ENCODE peak calls at places on chromosomes 7 and 10, in five cellular contexts. One of them, this sample, is unnamed.

GRCh38 chr10:97188234-97188847 is 2.6 kb upstream of the SLIT1 start:
- DNase-seq in H1: no peak
- DNase-seq in SK-N-SH: no peak
- DNase-seq in HepG2: no peak
- DNase-seq in HCT116: no peak
- DNase-seq in this sample: no peak

GRCh38 chr7:100476903-100477870 is 1.8 kb downstream of the TSC22D4 start:
- DNase-seq in HCT116: no peak
- DNase-seq in SK-N-SH: peak; percentile 61
- DNase-seq in HepG2: no peak
- DNase-seq in H1: peak; percentile 80
- DNase-seq in this sample: no peak

GRCh38 chr10:101856626-101857025 is 13.0 kb upstream of the KCNIP2 start:
- DNase-seq in HCT116: no peak
- DNase-seq in SK-N-SH: no peak
- DNase-seq in H1: no peak
- DNase-seq in HepG2: no peak
- DNase-seq in this sample: no peak

GRCh38 chr7:93890464-93891068 is at the start of gene TFPI2:
- DNase-seq in HCT116: no peak
- DNase-seq in H1: peak; percentile 74
- DNase-seq in SK-N-SH: peak; percentile 83
- DNase-seq in HepG2: peak; percentile 2
- DNase-seq in this sample: no peak

GRCh38 chr7:18958627-18959026 is 158.8 kb downstream of the TWIST1 start:
- DNase-seq in SK-N-SH: no peak
- DNase-seq in HepG2: no peak
- DNase-seq in H1: no peak
- DNase-seq in HCT116: no peak
- DNase-seq in this sample: no peak

GRCh38 chr10:86392723-86393094 is 26.1 kb upstream of the GRID1 start:
- DNase-seq in H1: peak; percentile 37
- DNase-seq in SK-N-SH: no peak
- DNase-seq in HepG2: no peak
- DNase-seq in HCT116: no peak
- DNase-seq in this sample: no peak

GRCh38 chr10:109866168-109866994 is 56.9 kb downstream of the XPNPEP1 start:
- DNase-seq in SK-N-SH: peak; percentile 39
- DNase-seq in HepG2: no peak
- DNase-seq in HCT116: peak; percentile 6
- DNase-seq in H1: no peak
- DNase-seq in this sample: peak; percentile 32

GRCh38 chr7:137685439-137686164 is 161.2 kb downstream of the DGKI start:
- DNase-seq in SK-N-SH: no peak
- DNase-seq in HCT116: no peak
- DNase-seq in H1: no peak
- DNase-seq in HepG2: no peak
- DNase-seq in this sample: no peak

GRCh38 chr10:44933922-44934321 is 22.8 kb downstream of the TMEM72 start:
- DNase-seq in HepG2: no peak
- DNase-seq in SK-N-SH: no peak
- DNase-seq in HCT116: no peak
- DNase-seq in H1: peak; percentile 17
- DNase-seq in this sample: no peak

GRCh38 chr10:126350216-126350992 is 37.9 kb downstream of the ADAM12 start:
- DNase-seq in HCT116: peak; percentile 8
- DNase-seq in SK-N-SH: peak; percentile 58
- DNase-seq in H1: no peak
- DNase-seq in HepG2: no peak
- DNase-seq in this sample: no peak

GRCh38 chr7:31811650-31812461 is 124.8 kb downstream of the PPP1R17 start:
- DNase-seq in H1: no peak
- DNase-seq in SK-N-SH: no peak
- DNase-seq in HepG2: no peak
- DNase-seq in HCT116: no peak
- DNase-seq in this sample: no peak

GRCh38 chr10:29946953-29947700 is 112.3 kb downstream of the JCAD start:
- DNase-seq in HCT116: no peak
- DNase-seq in H1: peak; percentile 50
- DNase-seq in SK-N-SH: no peak
- DNase-seq in HepG2: no peak
- DNase-seq in this sample: no peak

GRCh38 chr7:130290745-130291144 is 2.2 kb upstream of the CPA4 start:
- DNase-seq in HCT116: peak; percentile 73
- DNase-seq in SK-N-SH: no peak
- DNase-seq in HepG2: no peak
- DNase-seq in H1: no peak
- DNase-seq in this sample: no peak
- TF ChIP-seq JUND in HCT116: peak; percentile 83
- TF ChIP-seq JUND in SK-N-SH: peak; percentile 47
- TF ChIP-seq JUND in HepG2: no peak
- TF ChIP-seq JUND in H1: no peak
- TF ChIP-seq JUND in this sample: no peak

GRCh38 chr10:13099666-13100348 is at the start of gene OPTN:
- DNase-seq in HCT116: peak; percentile 64
- DNase-seq in SK-N-SH: peak; percentile 96
- DNase-seq in H1: peak; percentile 88
- DNase-seq in HepG2: peak; percentile 72
- DNase-seq in this sample: peak; percentile 82
- TF ChIP-seq JUND in HCT116: no peak
- TF ChIP-seq JUND in SK-N-SH: no peak
- TF ChIP-seq JUND in H1: no peak
- TF ChIP-seq JUND in HepG2: no peak
- TF ChIP-seq JUND in this sample: no peak

GRCh38 chr7:132546366-132547145 is 29.7 kb downstream of the PLXNA4 start:
- DNase-seq in SK-N-SH: no peak
- DNase-seq in HepG2: no peak
- DNase-seq in HCT116: no peak
- DNase-seq in H1: no peak
- DNase-seq in this sample: no peak

GRCh38 chr7:132547806-132548205 is 28.5 kb downstream of the PLXNA4 start:
- DNase-seq in H1: no peak
- DNase-seq in SK-N-SH: no peak
- DNase-seq in HepG2: no peak
- DNase-seq in HCT116: no peak
- DNase-seq in this sample: no peak

GRCh38 chr7:132545756-132546155 is 30.5 kb downstream of the PLXNA4 start:
- DNase-seq in HepG2: no peak
- DNase-seq in SK-N-SH: no peak
- DNase-seq in HCT116: no peak
- DNase-seq in H1: no peak
- DNase-seq in this sample: no peak

GRCh38 chr7:132551928-132552327 is 24.3 kb downstream of the PLXNA4 start:
- DNase-seq in HCT116: no peak
- DNase-seq in HepG2: no peak
- DNase-seq in SK-N-SH: no peak
- DNase-seq in H1: no peak
- DNase-seq in this sample: no peak

DNA sequence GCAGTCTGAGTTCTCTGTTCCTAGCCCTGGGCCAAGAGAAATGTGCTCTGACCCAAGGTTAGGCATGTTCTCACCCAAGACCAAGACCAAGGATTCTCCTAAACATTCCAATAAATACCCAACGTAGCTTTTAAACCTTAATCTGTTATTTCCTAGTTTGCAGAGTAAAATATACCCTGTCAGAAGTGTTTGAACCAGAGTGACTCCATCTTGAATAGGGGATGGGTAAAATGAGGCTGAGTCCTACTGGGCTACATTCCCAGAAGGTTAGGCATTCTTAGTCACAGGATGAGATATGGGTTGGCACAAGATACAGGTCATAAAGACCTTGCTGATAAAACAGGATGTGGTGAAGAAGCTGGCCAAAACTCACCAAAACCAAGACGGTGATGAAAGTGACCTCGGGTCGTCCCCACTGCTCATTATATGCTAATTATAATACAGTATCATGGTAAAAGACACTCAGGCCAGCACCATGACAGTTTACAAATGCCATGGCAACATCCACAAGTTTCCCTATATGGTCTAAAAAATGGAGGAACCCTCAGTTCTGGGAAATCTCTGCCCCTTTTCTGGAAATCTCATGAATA is 27.7 kb downstream of the PLXNA4 start:
- DNase-seq in SK-N-SH: no peak
- DNase-seq in H1: no peak
- DNase-seq in HCT116: no peak
- DNase-seq in HepG2: no peak
- DNase-seq in this sample: no peak
- TF ChIP-seq JUND in SK-N-SH: peak; percentile 28
- TF ChIP-seq JUND in H1: no peak
- TF ChIP-seq JUND in HCT116: no peak
- TF ChIP-seq JUND in HepG2: no peak
- TF ChIP-seq JUND in this sample: no peak

DNA sequence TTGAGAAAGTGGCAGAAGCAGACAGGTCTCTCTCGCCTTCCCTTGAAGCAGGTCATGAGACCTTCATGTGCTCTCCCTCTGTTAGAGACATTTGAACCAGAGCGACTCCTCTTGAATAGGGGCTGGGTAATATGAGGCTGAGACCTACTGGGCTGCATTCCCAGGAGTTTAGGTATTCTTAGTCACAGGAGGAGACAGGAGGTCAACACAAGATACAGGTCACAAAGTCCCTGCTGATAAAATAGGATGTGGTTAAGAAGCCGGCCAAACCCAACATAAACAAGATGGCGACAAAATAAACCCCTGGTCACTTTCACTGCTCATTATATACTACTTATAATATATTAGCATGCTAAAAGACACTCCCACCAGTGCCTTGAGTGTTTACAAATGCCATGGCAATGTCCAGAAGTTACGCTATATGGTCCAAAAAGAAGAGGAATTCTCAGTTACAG is 43.5 kb upstream of the MSRB2 start:
- DNase-seq in HCT116: no peak
- DNase-seq in H1: no peak
- DNase-seq in HepG2: no peak
- DNase-seq in SK-N-SH: no peak
- DNase-seq in this sample: no peak
- TF ChIP-seq JUND in HCT116: no peak
- TF ChIP-seq JUND in H1: no peak
- TF ChIP-seq JUND in HepG2: no peak
- TF ChIP-seq JUND in SK-N-SH: no peak
- TF ChIP-seq JUND in this sample: no peak

DNA sequence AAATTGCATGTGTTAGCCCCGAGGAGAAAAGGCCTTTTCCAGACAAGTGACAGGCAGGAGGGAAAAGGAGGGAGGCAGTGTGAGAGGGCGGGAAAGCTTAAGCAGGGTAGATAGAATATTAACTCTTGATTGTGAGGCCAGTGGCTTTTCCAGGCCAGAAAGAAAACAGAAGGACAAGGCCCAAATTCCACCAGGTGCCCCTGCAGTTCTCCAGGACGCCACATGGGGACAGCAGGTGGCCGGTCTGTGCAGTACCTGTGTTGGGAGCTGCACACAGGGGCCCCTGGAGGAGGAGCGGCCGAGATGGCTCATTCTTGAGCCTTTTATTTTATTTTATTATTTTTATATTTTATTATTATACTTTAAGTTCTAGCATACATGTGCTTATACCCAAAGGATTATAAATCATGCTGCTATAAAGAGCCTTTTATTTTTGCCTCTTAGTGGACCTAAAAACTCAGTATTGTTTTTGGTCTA is 141.3 kb upstream of the KLF14 start:
- DNase-seq in SK-N-SH: peak; percentile 71
- DNase-seq in HCT116: no peak
- DNase-seq in H1: peak; percentile 86
- DNase-seq in HepG2: peak; percentile 54
- DNase-seq in this sample: peak; percentile 38
- TF ChIP-seq JUND in SK-N-SH: no peak
- TF ChIP-seq JUND in HCT116: peak; percentile 6
- TF ChIP-seq JUND in H1: peak; percentile 40
- TF ChIP-seq JUND in HepG2: no peak
- TF ChIP-seq JUND in this sample: no peak

DNA sequence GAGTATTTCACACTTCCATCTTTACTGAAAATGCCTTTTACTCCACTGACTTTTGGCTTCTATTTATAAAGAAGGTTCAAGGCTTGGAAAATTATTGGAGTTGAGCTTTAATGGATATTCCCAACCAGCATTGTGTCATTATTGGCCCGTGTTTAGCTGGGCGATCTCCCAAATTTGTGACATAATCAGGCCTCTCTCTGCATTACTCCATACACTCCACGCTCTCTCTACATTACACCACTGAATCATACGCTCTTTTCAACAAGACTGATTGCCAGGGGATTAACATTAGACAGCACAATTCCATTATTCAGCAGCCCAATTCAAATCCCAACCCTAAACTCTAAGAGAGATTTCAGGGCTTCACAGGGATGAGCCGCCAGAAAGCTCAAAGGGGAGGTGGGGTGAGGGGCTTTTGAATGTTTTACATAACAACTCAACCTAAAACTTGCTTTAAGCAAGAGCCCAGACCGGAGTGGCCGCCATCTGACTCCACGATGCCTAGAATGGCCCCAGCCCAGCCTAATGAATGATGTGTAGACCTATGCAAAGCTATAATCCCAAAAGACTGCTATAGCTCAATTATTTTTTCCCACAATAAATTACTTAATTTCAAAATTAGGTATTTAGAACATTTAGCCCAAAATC is 61.8 kb downstream of the FGFR2 start:
- DNase-seq in H1: no peak
- DNase-seq in SK-N-SH: no peak
- DNase-seq in HepG2: no peak
- DNase-seq in HCT116: no peak
- DNase-seq in this sample: no peak
- TF ChIP-seq JUND in H1: no peak
- TF ChIP-seq JUND in SK-N-SH: no peak
- TF ChIP-seq JUND in HepG2: no peak
- TF ChIP-seq JUND in HCT116: no peak
- TF ChIP-seq JUND in this sample: no peak

GRCh38 chr10:132395704-132396494 is 1.1 kb upstream of the PWWP2B start:
- DNase-seq in HepG2: peak; percentile 62
- DNase-seq in HCT116: no peak
- DNase-seq in H1: peak; percentile 86
- DNase-seq in SK-N-SH: peak; percentile 73
- DNase-seq in this sample: no peak
- TF ChIP-seq JUND in HepG2: no peak
- TF ChIP-seq JUND in HCT116: no peak
- TF ChIP-seq JUND in H1: no peak
- TF ChIP-seq JUND in SK-N-SH: no peak
- TF ChIP-seq JUND in this sample: no peak

GRCh38 chr7:156220701-156221100 is 408.4 kb upstream of the SHH start:
- DNase-seq in SK-N-SH: no peak
- DNase-seq in H1: no peak
- DNase-seq in HCT116: no peak
- DNase-seq in HepG2: no peak
- DNase-seq in this sample: no peak

GRCh38 chr7:156220078-156220605 is 407.9 kb upstream of the SHH start:
- DNase-seq in HepG2: no peak
- DNase-seq in H1: peak; percentile 30
- DNase-seq in SK-N-SH: no peak
- DNase-seq in HCT116: no peak
- DNase-seq in this sample: no peak

GRCh38 chr7:156218544-156219306 is 406.5 kb upstream of the SHH start:
- DNase-seq in HepG2: peak; percentile 16
- DNase-seq in SK-N-SH: no peak
- DNase-seq in H1: no peak
- DNase-seq in HCT116: no peak
- DNase-seq in this sample: no peak

GRCh38 chr7:156217803-156218202 is 405.5 kb upstream of the SHH start:
- DNase-seq in H1: no peak
- DNase-seq in HepG2: no peak
- DNase-seq in SK-N-SH: no peak
- DNase-seq in HCT116: no peak
- DNase-seq in this sample: no peak

GRCh38 chr7:156219307-156220077 is 407.2 kb upstream of the SHH start:
- DNase-seq in HepG2: no peak
- DNase-seq in HCT116: no peak
- DNase-seq in SK-N-SH: no peak
- DNase-seq in H1: no peak
- DNase-seq in this sample: no peak
- TF ChIP-seq JUND in HepG2: no peak
- TF ChIP-seq JUND in HCT116: no peak
- TF ChIP-seq JUND in SK-N-SH: no peak
- TF ChIP-seq JUND in H1: no peak
- TF ChIP-seq JUND in this sample: no peak